ENCODE peak calls at places on chromosomes 11 and 22, in four cellular contexts. I is brain microvascular endothelial cell; R is activated CD8-positive, alpha-beta memory T cell treated with anti-CD3 and anti-CD28 coated beads for 24 hours; J is retina. M is an unnamed sample.
A peak's percentile ranks its signal among the peaks of the same experiment; 100 is the strongest.

GRCh38 chr11:118634435-118635236 is 27.2 kb downstream of the PHLDB1 start:
- DNase-seq in I (no peak), R (no peak), J (no peak), M (peak; percentile 93)

GRCh38 chr11:99884750-99885149 is 802.3 kb upstream of the ARHGAP42 start:
- DNase-seq in I (no peak), R (no peak), J (no peak), M (no peak)

GRCh38 chr22:44158766-44159165 is 22.0 kb upstream of the PARVG start:
- DNase-seq in I (no peak), R (no peak), J (peak; percentile 31), M (no peak)

GRCh38 chr11:66116576-66117361 is 46.7 kb downstream of the PACS1 start:
- DNase-seq in I (no peak), R (peak; percentile 54), J (no peak), M (no peak)

GRCh38 chr11:44030276-44030932 is 17.4 kb upstream of the ACCSL start:
- DNase-seq in I (peak; percentile 72), R (no peak), J (peak; percentile 60), M (peak; percentile 38)

GRCh38 chr11:27933992-27934829 is 173.7 kb downstream of the KIF18A start:
- DNase-seq in I (peak; percentile 91), R (no peak), J (no peak), M (peak; percentile 50)

GRCh38 chr11:94823127-94823732 is 55.1 kb downstream of the AMOTL1 start:
- DNase-seq in I (no peak), R (no peak), J (no peak), M (no peak)

GRCh38 chr22:40463727-40464126 is 93.3 kb downstream of the SGSM3 start:
- DNase-seq in I (no peak), R (no peak), J (no peak), M (no peak)

GRCh38 chr22:22706253-22706940 is 62.0 kb downstream of the GGTLC2 start:
- DNase-seq in I (no peak), R (peak; percentile 26), J (no peak), M (no peak)

GRCh38 chr11:93329936-93330445 is 551 bp upstream of the DEUP1 start:
- DNase-seq in I (no peak), R (no peak), J (peak; percentile 85), M (peak; percentile 63)

GRCh38 chr11:75100314-75100713 is 3.6 kb upstream of the OR2AT4 start:
- DNase-seq in I (peak; percentile 64), R (no peak), J (no peak), M (no peak)

GRCh38 chr11:10623797-10624761 is 55.6 kb upstream of the LYVE1 start:
- DNase-seq in I (no peak), R (peak; percentile 55), J (no peak), M (no peak)

GRCh38 chr11:24132471-24132870 is 364.4 kb upstream of the LUZP2 start:
- DNase-seq in I (no peak), R (no peak), J (no peak), M (no peak)

M was measured in left kidney.